ENCODE peak calls at places on chromosomes 6 and 20, in ten cellular contexts. S, X, C, O, I, T, D, E, G and M are unnamed samples.

GRCh38 chr6:10151144-10151915 is 263.5 kb downstream of the TFAP2A start:
- DNase-seq in D (no peak), C (no peak), T (no peak), E (no peak), O (no peak), S (no peak), I (no peak), G (no peak), X (no peak), M (no peak)

GRCh38 chr6:148265058-148265457 is 77.6 kb upstream of the SASH1 start:
- DNase-seq in I (no peak), D (no peak), S (no peak), X (no peak), O (no peak), G (no peak), C (no peak), E (no peak), T (no peak), M (no peak)

GRCh38 chr20:49233226-49233625 is 14.0 kb downstream of the DDX27 start:
- DNase-seq in X (no peak), T (no peak), G (no peak), O (no peak), S (no peak), D (no peak), E (no peak), C (no peak), I (no peak), M (no peak)

GRCh38 chr6:141541766-141542324 is 590.9 kb upstream of the GJE1 start:
- DNase-seq in I (no peak), E (no peak), S (no peak), T (no peak), G (no peak), D (no peak), O (no peak), C (no peak), X (no peak), M (no peak)

GRCh38 chr20:22407237-22408193 is 176.9 kb downstream of the FOXA2 start:
- DNase-seq in I (no peak), O (no peak), X (no peak), C (no peak), T (no peak), S (no peak), G (no peak), E (no peak), D (no peak), M (no peak)

GRCh38 chr20:3766381-3766780 is 1.2 kb downstream of the ADISSP start:
- DNase-seq in S (no peak), G (no peak), T (no peak), O (no peak), C (no peak), E (no peak), D (no peak), X (no peak), I (no peak), M (no peak)

GRCh38 chr20:45044084-45044573 is 56.8 kb downstream of the KCNS1 start:
- DNase-seq in C (peak), S (peak), X (no peak), O (peak), D (peak), T (peak), G (peak), E (peak), I (no peak), M (no peak)

GRCh38 chr20:18224968-18225568 is 63.3 kb upstream of the ZNF133 start:
- DNase-seq in D (no peak), C (no peak), S (no peak), T (no peak), X (no peak), O (no peak), G (no peak), E (no peak), I (no peak), M (no peak)